ENCODE peak calls at places on chromosomes 5 and 9, in nine cellular contexts. One of them, this sample, is unnamed.

GRCh38 chr9:33101104-33101951 is 24.9 kb upstream of the SMU1 start:
- DNase-seq in astrocyte: peak; percentile 69
- DNase-seq in RWPE1: peak; percentile 50
- DNase-seq in tibial artery: no peak
- DNase-seq in activated T-cell treated with anti-CD3 and anti-CD28 coated beads, Interleukin-2, amount 50 U/mL, for 4 hours: no peak
- DNase-seq in T-helper 2 cell: no peak
- DNase-seq in choroid plexus epithelial cell: no peak
- DNase-seq in effector CD8-positive, alpha-beta T cell: no peak
- DNase-seq in kidney epithelial cell: no peak
- DNase-seq in this sample: peak; percentile 69

GRCh38 chr5:27311544-27311943 is 273.2 kb upstream of the CDH9 start:
- DNase-seq in astrocyte: peak; percentile 50
- DNase-seq in RWPE1: no peak
- DNase-seq in tibial artery: no peak
- DNase-seq in activated T-cell treated with anti-CD3 and anti-CD28 coated beads, Interleukin-2, amount 50 U/mL, for 4 hours: no peak
- DNase-seq in T-helper 2 cell: no peak
- DNase-seq in choroid plexus epithelial cell: peak; percentile 48
- DNase-seq in effector CD8-positive, alpha-beta T cell: no peak
- DNase-seq in kidney epithelial cell: no peak
- DNase-seq in this sample: peak; percentile 52

GRCh38 chr5:157864067-157864466 is 5.1 kb upstream of the CLINT1 start:
- DNase-seq in astrocyte: no peak
- DNase-seq in RWPE1: no peak
- DNase-seq in tibial artery: no peak
- DNase-seq in activated T-cell treated with anti-CD3 and anti-CD28 coated beads, Interleukin-2, amount 50 U/mL, for 4 hours: no peak
- DNase-seq in T-helper 2 cell: no peak
- DNase-seq in choroid plexus epithelial cell: no peak
- DNase-seq in effector CD8-positive, alpha-beta T cell: peak; percentile 16
- DNase-seq in kidney epithelial cell: no peak
- DNase-seq in this sample: no peak

GRCh38 chr9:137798901-137799629 is 78.5 kb upstream of the CACNA1B start:
- DNase-seq in astrocyte: no peak
- DNase-seq in RWPE1: no peak
- DNase-seq in tibial artery: no peak
- DNase-seq in activated T-cell treated with anti-CD3 and anti-CD28 coated beads, Interleukin-2, amount 50 U/mL, for 4 hours: no peak
- DNase-seq in T-helper 2 cell: no peak
- DNase-seq in choroid plexus epithelial cell: no peak
- DNase-seq in effector CD8-positive, alpha-beta T cell: no peak
- DNase-seq in kidney epithelial cell: no peak
- DNase-seq in this sample: no peak

GRCh38 chr5:10265245-10266109 is 15.4 kb downstream of the CCT5 start:
- DNase-seq in astrocyte: no peak
- DNase-seq in RWPE1: no peak
- DNase-seq in tibial artery: no peak
- DNase-seq in activated T-cell treated with anti-CD3 and anti-CD28 coated beads, Interleukin-2, amount 50 U/mL, for 4 hours: no peak
- DNase-seq in T-helper 2 cell: no peak
- DNase-seq in choroid plexus epithelial cell: no peak
- DNase-seq in effector CD8-positive, alpha-beta T cell: no peak
- DNase-seq in kidney epithelial cell: no peak
- DNase-seq in this sample: no peak

GRCh38 chr5:143114481-143114880 is 289.0 kb downstream of the NR3C1 start:
- DNase-seq in astrocyte: no peak
- DNase-seq in RWPE1: peak; percentile 70
- DNase-seq in tibial artery: no peak
- DNase-seq in activated T-cell treated with anti-CD3 and anti-CD28 coated beads, Interleukin-2, amount 50 U/mL, for 4 hours: no peak
- DNase-seq in T-helper 2 cell: no peak
- DNase-seq in choroid plexus epithelial cell: no peak
- DNase-seq in effector CD8-positive, alpha-beta T cell: no peak
- DNase-seq in kidney epithelial cell: no peak
- DNase-seq in this sample: no peak

GRCh38 chr5:78706825-78707224 is 58.3 kb upstream of the LHFPL2 start:
- DNase-seq in astrocyte: peak; percentile 48
- DNase-seq in RWPE1: no peak
- DNase-seq in tibial artery: no peak
- DNase-seq in activated T-cell treated with anti-CD3 and anti-CD28 coated beads, Interleukin-2, amount 50 U/mL, for 4 hours: no peak
- DNase-seq in T-helper 2 cell: no peak
- DNase-seq in choroid plexus epithelial cell: peak; percentile 61
- DNase-seq in effector CD8-positive, alpha-beta T cell: no peak
- DNase-seq in kidney epithelial cell: no peak
- DNase-seq in this sample: peak; percentile 45

GRCh38 chr9:15622596-15622995 is 69.8 kb downstream of the CCDC171 start:
- DNase-seq in astrocyte: peak; percentile 12
- DNase-seq in RWPE1: no peak
- DNase-seq in tibial artery: no peak
- DNase-seq in activated T-cell treated with anti-CD3 and anti-CD28 coated beads, Interleukin-2, amount 50 U/mL, for 4 hours: no peak
- DNase-seq in T-helper 2 cell: no peak
- DNase-seq in choroid plexus epithelial cell: peak; percentile 62
- DNase-seq in effector CD8-positive, alpha-beta T cell: no peak
- DNase-seq in kidney epithelial cell: peak; percentile 7
- DNase-seq in this sample: peak; percentile 43

GRCh38 chr9:95382433-95382832 is 64.9 kb upstream of the FANCC start:
- DNase-seq in astrocyte: no peak
- DNase-seq in RWPE1: no peak
- DNase-seq in tibial artery: no peak
- DNase-seq in activated T-cell treated with anti-CD3 and anti-CD28 coated beads, Interleukin-2, amount 50 U/mL, for 4 hours: no peak
- DNase-seq in T-helper 2 cell: no peak
- DNase-seq in choroid plexus epithelial cell: no peak
- DNase-seq in effector CD8-positive, alpha-beta T cell: no peak
- DNase-seq in kidney epithelial cell: no peak
- DNase-seq in this sample: no peak

GRCh38 chr5:123095694-123096120 is 6.7 kb downstream of the PRDM6 start:
- DNase-seq in astrocyte: no peak
- DNase-seq in RWPE1: no peak
- DNase-seq in tibial artery: no peak
- DNase-seq in activated T-cell treated with anti-CD3 and anti-CD28 coated beads, Interleukin-2, amount 50 U/mL, for 4 hours: no peak
- DNase-seq in T-helper 2 cell: no peak
- DNase-seq in choroid plexus epithelial cell: no peak
- DNase-seq in effector CD8-positive, alpha-beta T cell: no peak
- DNase-seq in kidney epithelial cell: no peak
- DNase-seq in this sample: peak; percentile 53

GRCh38 chr5:117435203-117435602 is 860.6 kb upstream of the SEMA6A start:
- DNase-seq in astrocyte: no peak
- DNase-seq in RWPE1: no peak
- DNase-seq in tibial artery: no peak
- DNase-seq in activated T-cell treated with anti-CD3 and anti-CD28 coated beads, Interleukin-2, amount 50 U/mL, for 4 hours: no peak
- DNase-seq in T-helper 2 cell: no peak
- DNase-seq in choroid plexus epithelial cell: no peak
- DNase-seq in effector CD8-positive, alpha-beta T cell: no peak
- DNase-seq in kidney epithelial cell: no peak
- DNase-seq in this sample: peak; percentile 51

GRCh38 chr5:31854625-31855526 is 215.9 kb downstream of the PDZD2 start:
- DNase-seq in astrocyte: peak; percentile 47
- DNase-seq in RWPE1: peak; percentile 75
- DNase-seq in tibial artery: no peak
- DNase-seq in activated T-cell treated with anti-CD3 and anti-CD28 coated beads, Interleukin-2, amount 50 U/mL, for 4 hours: peak; percentile 16
- DNase-seq in T-helper 2 cell: no peak
- DNase-seq in choroid plexus epithelial cell: peak; percentile 34
- DNase-seq in effector CD8-positive, alpha-beta T cell: no peak
- DNase-seq in kidney epithelial cell: no peak
- DNase-seq in this sample: peak; percentile 7

GRCh38 chr5:19018822-19019221 is 969.2 kb downstream of the CDH18 start:
- DNase-seq in astrocyte: no peak
- DNase-seq in RWPE1: no peak
- DNase-seq in tibial artery: no peak
- DNase-seq in activated T-cell treated with anti-CD3 and anti-CD28 coated beads, Interleukin-2, amount 50 U/mL, for 4 hours: no peak
- DNase-seq in T-helper 2 cell: no peak
- DNase-seq in choroid plexus epithelial cell: no peak
- DNase-seq in effector CD8-positive, alpha-beta T cell: no peak
- DNase-seq in kidney epithelial cell: no peak
- DNase-seq in this sample: no peak

GRCh38 chr9:117178596-117179111 is 236.2 kb downstream of the ASTN2 start:
- DNase-seq in astrocyte: peak; percentile 30
- DNase-seq in RWPE1: no peak
- DNase-seq in tibial artery: no peak
- DNase-seq in activated T-cell treated with anti-CD3 and anti-CD28 coated beads, Interleukin-2, amount 50 U/mL, for 4 hours: no peak
- DNase-seq in T-helper 2 cell: no peak
- DNase-seq in choroid plexus epithelial cell: peak; percentile 31
- DNase-seq in effector CD8-positive, alpha-beta T cell: no peak
- DNase-seq in kidney epithelial cell: no peak
- DNase-seq in this sample: no peak

GRCh38 chr5:114360816-114361723 is 800 bp upstream of the KCNN2 start:
- DNase-seq in astrocyte: no peak
- DNase-seq in RWPE1: peak; percentile 11
- DNase-seq in tibial artery: no peak
- DNase-seq in activated T-cell treated with anti-CD3 and anti-CD28 coated beads, Interleukin-2, amount 50 U/mL, for 4 hours: no peak
- DNase-seq in T-helper 2 cell: no peak
- DNase-seq in choroid plexus epithelial cell: no peak
- DNase-seq in effector CD8-positive, alpha-beta T cell: no peak
- DNase-seq in kidney epithelial cell: no peak
- DNase-seq in this sample: no peak

GRCh38 chr5:14580037-14581034 is 1.3 kb upstream of the OTULINL start:
- DNase-seq in astrocyte: peak; percentile 77
- DNase-seq in RWPE1: no peak
- DNase-seq in tibial artery: no peak
- DNase-seq in activated T-cell treated with anti-CD3 and anti-CD28 coated beads, Interleukin-2, amount 50 U/mL, for 4 hours: no peak
- DNase-seq in T-helper 2 cell: no peak
- DNase-seq in choroid plexus epithelial cell: no peak
- DNase-seq in effector CD8-positive, alpha-beta T cell: no peak
- DNase-seq in kidney epithelial cell: no peak
- DNase-seq in this sample: peak; percentile 17

GRCh38 chr5:15740383-15740782 is 240.4 kb downstream of the FBXL7 start:
- DNase-seq in astrocyte: no peak
- DNase-seq in RWPE1: no peak
- DNase-seq in tibial artery: no peak
- DNase-seq in activated T-cell treated with anti-CD3 and anti-CD28 coated beads, Interleukin-2, amount 50 U/mL, for 4 hours: no peak
- DNase-seq in T-helper 2 cell: no peak
- DNase-seq in choroid plexus epithelial cell: no peak
- DNase-seq in effector CD8-positive, alpha-beta T cell: no peak
- DNase-seq in kidney epithelial cell: no peak
- DNase-seq in this sample: no peak

This sample was measured in fibroblast of the aortic adventitia.